ENCODE peak calls at places on chromosomes 12 and 14, in nine cellular contexts. R is epithelial cell of esophagus, N is brain microvascular endothelial cell, P is GM23338, E is foreskin fibroblast, Q is WERI-Rb-1, F is upper lobe of left lung, G is lung, B is lower leg skin. T is an unnamed sample.

GRCh38 chr12:117580718-117581062 is 219.3 kb upstream of the NOS1 start:
- DNase-seq in R (no peak), E (no peak), F (no peak), P (peak; percentile 97), G (no peak), N (no peak), B (peak; percentile 22), Q (peak; percentile 49), T (no peak)

GRCh38 chr14:53325176-53325806 is 172.2 kb upstream of the DDHD1 start:
- DNase-seq in N (no peak), B (no peak), F (no peak), G (no peak), Q (no peak), R (peak; percentile 24), P (peak; percentile 69), E (no peak), T (peak; percentile 25)

GRCh38 chr14:89378119-89378518 is 38.9 kb downstream of the FOXN3 start:
- DNase-seq in N (peak; percentile 94), G (no peak), R (peak; percentile 90), P (no peak), F (no peak), E (no peak), Q (no peak), B (no peak), T (peak; percentile 73)

GRCh38 chr14:70780396-70781075 is 28.8 kb downstream of the MAP3K9 start:
- DNase-seq in N (no peak), F (peak; percentile 52), R (no peak), E (no peak), B (peak; percentile 24), G (peak; percentile 56), Q (no peak), P (no peak), T (no peak)

GRCh38 chr12:47190271-47190750 is 110.6 kb upstream of the AMIGO2 start:
- DNase-seq in F (no peak), Q (no peak), G (no peak), E (peak; percentile 8), P (no peak), N (peak; percentile 55), B (no peak), R (peak; percentile 87), T (no peak)

GRCh38 chr14:54747616-54748015 is 155.0 kb downstream of the GCH1 start:
- DNase-seq in P (no peak), E (no peak), F (no peak), N (no peak), R (no peak), G (no peak), B (no peak), Q (no peak), T (no peak)

GRCh38 chr14:33842299-33842698 is 108.6 kb downstream of the EGLN3 start:
- DNase-seq in E (no peak), Q (no peak), R (peak; percentile 95), B (no peak), G (no peak), F (no peak), P (no peak), N (no peak), T (no peak)

GRCh38 chr14:55974046-55974582 is 144.1 kb upstream of the PELI2 start:
- DNase-seq in E (no peak), G (no peak), Q (no peak), N (peak; percentile 6), P (no peak), R (no peak), B (no peak), F (no peak), T (no peak)

GRCh38 chr14:21163721-21164120 is 7.9 kb upstream of the OR5AU1 start:
- DNase-seq in E (no peak), Q (no peak), P (no peak), N (no peak), F (no peak), G (no peak), B (no peak), R (no peak), T (no peak)

GRCh38 chr12:121903202-121903601 is 14.6 kb downstream of the PSMD9 start:
- DNase-seq in N (no peak), Q (no peak), G (no peak), E (no peak), F (no peak), B (no peak), R (no peak), P (peak; percentile 14), T (no peak)

GRCh38 chr14:95662376-95663186 is 23.6 kb upstream of the TCL1B start:
- DNase-seq in Q (no peak), G (no peak), F (no peak), R (no peak), E (no peak), N (no peak), P (no peak), B (no peak), T (peak; percentile 7)

DNA sequence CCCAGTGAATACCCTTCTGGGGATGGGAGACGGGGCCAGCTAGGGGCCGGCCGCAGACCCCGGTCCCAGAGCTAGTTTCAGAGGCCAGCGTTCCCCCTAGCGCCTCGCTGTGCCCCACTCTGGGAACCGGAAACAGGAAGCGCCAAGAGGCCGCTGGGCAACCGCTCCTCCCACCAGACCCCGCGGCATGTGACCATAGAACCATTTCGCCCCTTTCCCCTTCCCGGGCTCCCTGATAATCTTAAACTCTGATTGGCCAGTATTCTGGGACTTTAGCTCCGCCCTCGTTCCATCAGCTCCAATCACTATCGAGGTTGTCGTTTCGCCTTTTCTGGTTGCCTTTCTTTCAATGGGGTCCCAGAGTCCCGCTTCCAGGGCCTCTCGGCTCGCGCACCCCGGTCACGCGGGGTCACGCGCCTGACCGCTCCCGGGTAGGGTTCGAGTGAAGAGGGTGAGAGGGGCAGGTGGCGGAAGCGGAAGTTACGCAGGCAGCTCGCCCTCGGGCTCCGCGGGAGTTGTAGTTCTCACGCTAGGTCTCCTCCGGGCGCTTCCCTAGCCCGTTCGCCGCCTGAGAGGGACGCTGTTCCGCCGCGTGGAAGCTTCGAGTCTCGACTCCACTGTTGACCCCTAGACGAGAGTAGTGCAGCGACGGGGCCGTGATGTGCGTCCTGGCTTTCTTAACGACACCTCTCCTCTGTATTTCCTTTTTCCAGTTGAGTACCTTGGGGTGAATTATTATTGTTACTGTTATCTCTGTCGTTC is at the start of gene M6PR:
- DNase-seq in E (peak; percentile 91), P (peak; percentile 99), N (peak; percentile 92), F (peak; percentile 95), R (peak; percentile 94), Q (peak; percentile 95), G (peak; percentile 94), B (peak; percentile 94), T (peak; percentile 93)
- TF ChIP-seq CTCF in E (peak; percentile 47), P (peak; percentile 37), N (peak; percentile 73), F (peak; percentile 63), R (peak; percentile 56), Q (peak; percentile 86), G (peak; percentile 47), B (no peak), T (peak; percentile 44)

DNA sequence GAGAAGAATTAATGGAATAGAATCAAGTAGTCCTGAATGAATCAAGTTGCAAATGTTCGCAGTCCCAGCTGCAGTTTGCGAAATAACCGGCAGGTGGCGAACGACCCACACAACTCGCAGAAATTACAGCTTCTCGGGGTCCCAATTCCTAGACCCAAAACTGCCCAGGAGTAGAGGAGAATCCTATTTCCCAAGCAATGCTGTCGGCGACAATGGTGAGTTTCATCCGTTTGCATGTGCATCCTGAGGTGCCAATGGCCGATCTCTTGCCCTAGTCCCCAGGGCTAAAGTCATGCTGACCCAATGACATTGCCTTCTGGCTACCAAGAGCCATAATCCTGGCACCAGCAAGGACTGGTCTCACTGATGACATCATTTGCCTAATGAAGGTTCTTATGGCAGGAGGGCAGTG is 8.5 kb upstream of the ASCL1 start:
- DNase-seq in G (no peak), P (peak; percentile 79), Q (peak; percentile 59), F (no peak), N (peak; percentile 53), E (no peak), B (peak; percentile 23), R (peak; percentile 47), T (peak; percentile 40)
- H3K4me3 ChIP-seq in G (no peak overlapping the region), P (no peak overlapping the region), Q (no peak overlapping the region), F (no peak overlapping the region), N (no peak overlapping the region), E (no peak overlapping the region), B (no peak overlapping the region), R (no peak overlapping the region), T (no peak overlapping the region)

GRCh38 chr12:92574046-92574783 is 128.6 kb upstream of the PLEKHG7 start:
- DNase-seq in R (peak; percentile 68), Q (peak; percentile 36), G (no peak), E (no peak), P (peak; percentile 70), N (peak; percentile 29), F (no peak), B (no peak), T (peak; percentile 31)
- TF ChIP-seq CTCF in R (peak; percentile 65), Q (peak; percentile 63), G (no peak), E (peak; percentile 16), P (peak; percentile 59), N (peak; percentile 74), F (peak; percentile 16), B (no peak), T (peak; percentile 30)

GRCh38 chr12:52579468-52580450 is 6.1 kb upstream of the KRT74 start:
- DNase-seq in F (no peak), B (no peak), Q (no peak), N (no peak), R (peak; percentile 88), G (no peak), P (no peak), E (no peak), T (no peak)
- H3K4me3 ChIP-seq in F (no peak overlapping the region), B (no peak overlapping the region), Q (no peak overlapping the region), N (no peak overlapping the region), R (peak overlapping the region; percentile 12), G (no peak overlapping the region), P (no peak overlapping the region), E (no peak overlapping the region), T (no peak overlapping the region)

GRCh38 chr14:79011091-79011919 is 841.1 kb downstream of the NRXN3 start:
- DNase-seq in E (peak; percentile 79), R (peak; percentile 95), Q (peak; percentile 11), N (peak; percentile 83), P (peak; percentile 65), G (no peak), F (no peak), B (no peak), T (peak; percentile 78)
- TF ChIP-seq CTCF in E (peak; percentile 19), R (peak; percentile 33), Q (peak; percentile 39), N (peak; percentile 52), P (peak; percentile 44), G (peak; percentile 10), F (peak; percentile 30), B (no peak), T (peak; percentile 39)